ENCODE peak calls at places on chromosomes 11 and 22, in four cellular contexts. G, V, L and S are unnamed samples.

GRCh38 chr11:116605543-116605942 is 167.2 kb downstream of the BUD13 start:
- DNase-seq in V (no peak), G (peak; percentile 46), L (no peak), S (no peak)

GRCh38 chr22:48366591-48366990 is 1461.1 kb downstream of the BRD1 start:
- DNase-seq in L (no peak), V (no peak), G (no peak), S (no peak)

GRCh38 chr11:1031121-1031899 is 5.2 kb downstream of the MUC6 start:
- DNase-seq in V (no peak), L (no peak), G (no peak), S (no peak)

GRCh38 chr22:19974935-19975706 is 33.5 kb upstream of the TXNRD2 start:
- DNase-seq in L (no peak), G (no peak), V (no peak), S (no peak)

GRCh38 chr22:34004058-34004457 is 83.8 kb upstream of the LARGE1 start:
- DNase-seq in V (no peak), G (no peak), L (no peak), S (no peak)

GRCh38 chr11:67118059-67118766 is 850 bp upstream of the KDM2A start:
- DNase-seq in V (peak; percentile 62), G (peak; percentile 68), L (no peak), S (no peak)

GRCh38 chr11:12243511-12243910 is 133.1 kb downstream of the MICAL2 start:
- DNase-seq in G (no peak), V (no peak), L (no peak), S (peak; percentile 43)

GRCh38 chr11:19723572-19724342 is 11.1 kb downstream of the NAV2 start:
- DNase-seq in V (peak; percentile 29), G (peak; percentile 53), L (no peak), S (no peak)

GRCh38 chr11:105975128-105975527 is 46.9 kb downstream of the MSANTD4 start:
- DNase-seq in G (no peak), L (no peak), V (no peak), S (no peak)

GRCh38 chr22:30823015-30823370 is 128.3 kb downstream of the OSBP2 start:
- DNase-seq in L (no peak), V (no peak), G (no peak), S (no peak)

GRCh38 chr11:32280339-32280738 is 155.0 kb downstream of the WT1 start:
- DNase-seq in G (no peak), L (no peak), V (no peak), S (no peak)

GRCh38 chr11:577611-577894 is 1.3 kb downstream of the PHRF1 start:
- DNase-seq in L (no peak), G (no peak), V (no peak), S (no peak)

GRCh38 chr11:36195496-36196346 is 93.5 kb downstream of the COMMD9 start:
- DNase-seq in G (no peak), V (no peak), L (no peak), S (no peak)

GRCh38 chr22:40567106-40567505 is 69.4 kb downstream of the MRTFA start:
- DNase-seq in V (no peak), L (no peak), G (no peak), S (no peak)

GRCh38 chr11:117523680-117524079 is 196.0 kb downstream of the CEP164 start:
- DNase-seq in L (no peak), G (no peak), V (no peak), S (no peak)

GRCh38 chr22:44632823-44633478 is 69.1 kb upstream of the PRR5 start:
- DNase-seq in V (no peak), G (no peak), L (no peak), S (no peak)

GRCh38 chr11:58905716-58906547 is 33.4 kb upstream of the GLYATL1 start:
- DNase-seq in L (no peak), V (peak; percentile 51), G (no peak), S (no peak)

GRCh38 chr22:28025333-28025732 is 106.3 kb upstream of the PITPNB start:
- DNase-seq in G (no peak), L (no peak), V (no peak), S (no peak)

GRCh38 chr11:104104201-104104600 is 59.7 kb downstream of the PDGFD start:
- DNase-seq in L (no peak), V (no peak), G (no peak), S (no peak)

GRCh38 chr11:15801616-15802015 is 554.7 kb downstream of the SOX6 start:
- DNase-seq in G (no peak), L (no peak), V (no peak), S (no peak)

GRCh38 chr11:81010631-81011030 is 1569.8 kb upstream of the TENM4 start:
- DNase-seq in G (no peak), V (no peak), L (no peak), S (no peak)

GRCh38 chr11:76637491-76638266 is 32.9 kb downstream of the LRRC32 start:
- DNase-seq in V (peak; percentile 85), L (no peak), G (peak; percentile 16), S (no peak)

GRCh38 chr22:36822581-36822980 is 5.7 kb upstream of the PVALB start:
- DNase-seq in L (no peak), V (no peak), G (no peak), S (no peak)

GRCh38 chr11:10050561-10050960 is 243.5 kb downstream of the SBF2 start:
- DNase-seq in V (no peak), L (no peak), G (no peak), S (no peak)

GRCh38 chr22:45885941-45886395 is 91.0 kb downstream of the WNT7B start:
- DNase-seq in L (no peak), V (no peak), G (no peak), S (no peak)

GRCh38 chr11:79437274-79437980 is 3.4 kb downstream of the TENM4 start:
- DNase-seq in V (peak; percentile 73), G (no peak), L (no peak), S (no peak)

GRCh38 chr22:36937319-36938027 is 24.0 kb downstream of the CSF2RB start:
- DNase-seq in V (no peak), G (peak; percentile 9), L (no peak), S (no peak)

GRCh38 chr11:83835423-83835822 is 549.3 kb upstream of the CCDC90B start:
- DNase-seq in V (no peak), G (no peak), L (no peak), S (no peak)

GRCh38 chr11:117915219-117915618 is 14.0 kb downstream of the TMPRSS13 start:
- DNase-seq in L (no peak), V (no peak), G (no peak), S (no peak)